ENCODE peak calls at places on chromosomes 5 and 9, in eight cellular contexts. M is stimulated activated CD4-positive, alpha-beta T cell treated with anti-CD3 and anti-CD28 coated beads, Interleukin-2, amount 100 ng/mL, for 4 hours; P is activated CD4-positive, alpha-beta T cell treated with anti-CD3 and anti-CD28 coated beads, Interleukin-2, amount 50 U/mL, for 1 hour; Y is stimulated activated CD8-positive, alpha-beta memory T cell treated with anti-CD3 and anti-CD28 coated beads, Interleukin-12 subunit alpha, Interleukin-12 subunit beta, amount 100 ng/mL, for 1 hour; E is GM13977; J is activated CD8-positive, alpha-beta memory T cell treated with anti-CD3 and anti-CD28 coated beads for 24 hours; C is psoas muscle; V is skeletal muscle cell. R is an unnamed sample.

GRCh38 chr9:129667850-129668249 is 2.4 kb downstream of the PRRX2 start:
- DNase-seq in M (no peak), P (no peak), Y (no peak), E (no peak), J (no peak), C (no peak), V (no peak), R (no peak)

GRCh38 chr5:131587541-131587940 is 47.5 kb downstream of the RAPGEF6 start:
- DNase-seq in M (no peak), P (no peak), Y (no peak), E (no peak), J (no peak), C (no peak), V (peak), R (no peak)

GRCh38 chr5:86861514-86861913 is 243.8 kb downstream of the COX7C start:
- DNase-seq in M (no peak), P (no peak), Y (no peak), E (no peak), J (no peak), C (no peak), V (no peak), R (no peak)

GRCh38 chr5:32645246-32645645 is 59.9 kb downstream of the SUB1 start:
- DNase-seq in M (no peak), P (no peak), Y (no peak), E (peak), J (no peak), C (no peak), V (no peak), R (no peak)

GRCh38 chr5:179142434-179143198 is 82.4 kb downstream of the ZNF354C start:
- DNase-seq in M (peak), P (no peak), Y (no peak), E (no peak), J (no peak), C (no peak), V (peak), R (no peak)

GRCh38 chr5:127290019-127290945 is at the start of gene MEGF10:
- DNase-seq in M (no peak), P (no peak), Y (no peak), E (peak), J (no peak), C (peak), V (no peak), R (no peak)

GRCh38 chr5:78958672-78959410 is 26.3 kb downstream of the ARSB start:
- DNase-seq in M (no peak), P (no peak), Y (no peak), E (no peak), J (no peak), C (no peak), V (no peak), R (no peak)

GRCh38 chr9:99873531-99873930 is 32.9 kb upstream of the STX17 start:
- DNase-seq in M (no peak), P (no peak), Y (no peak), E (no peak), J (no peak), C (no peak), V (peak), R (no peak)

GRCh38 chr5:110757118-110757729 is 18.4 kb downstream of the SLC25A46 start:
- DNase-seq in M (peak), P (no peak), Y (no peak), E (no peak), J (no peak), C (no peak), V (no peak), R (no peak)

GRCh38 chr5:137190031-137190430 is 309.1 kb downstream of the SPOCK1 start:
- DNase-seq in M (no peak), P (no peak), Y (no peak), E (no peak), J (no peak), C (no peak), V (no peak), R (no peak)

GRCh38 chr5:135126688-135127603 is 92.9 kb upstream of the PITX1 start:
- DNase-seq in M (no peak), P (no peak), Y (no peak), E (no peak), J (no peak), C (no peak), V (no peak), R (no peak)

GRCh38 chr5:14917719-14918118 is 46.1 kb upstream of the ANKH start:
- DNase-seq in M (no peak), P (no peak), Y (no peak), E (no peak), J (no peak), C (no peak), V (no peak), R (no peak)

GRCh38 chr5:36360311-36360710 is 58.6 kb upstream of the RANBP3L start:
- DNase-seq in M (no peak), P (no peak), Y (no peak), E (peak), J (no peak), C (no peak), V (no peak), R (no peak)

GRCh38 chr5:125176005-125176390 is 429.6 kb upstream of the ZNF608 start:
- DNase-seq in M (no peak), P (no peak), Y (no peak), E (no peak), J (no peak), C (no peak), V (no peak), R (no peak)

GRCh38 chr9:98083059-98083458 is 26.5 kb downstream of the NANS start:
- DNase-seq in M (no peak), P (no peak), Y (no peak), E (no peak), J (no peak), C (no peak), V (no peak), R (no peak)

GRCh38 chr9:92359380-92360007 is 33.7 kb downstream of the CENPP start:
- DNase-seq in M (no peak), P (no peak), Y (no peak), E (no peak), J (no peak), C (no peak), V (no peak), R (no peak)

GRCh38 chr5:102536323-102536928 is 37.6 kb upstream of the SLCO6A1 start:
- DNase-seq in M (no peak), P (no peak), Y (no peak), E (no peak), J (no peak), C (no peak), V (no peak), R (no peak)

GRCh38 chr5:150636391-150637244 is 3.8 kb upstream of the SYNPO start:
- DNase-seq in M (no peak), P (no peak), Y (no peak), E (no peak), J (no peak), C (peak), V (no peak), R (no peak)

GRCh38 chr9:33229359-33230120 is 10.4 kb upstream of the SPINK4 start:
- DNase-seq in M (no peak), P (no peak), Y (no peak), E (no peak), J (no peak), C (no peak), V (no peak), R (no peak)

GRCh38 chr9:105331755-105332154 is 87.3 kb downstream of the SLC44A1 start:
- DNase-seq in M (no peak), P (no peak), Y (no peak), E (no peak), J (no peak), C (no peak), V (no peak), R (no peak)

GRCh38 chr5:3068401-3068800 is 316.9 kb upstream of the IRX2 start:
- DNase-seq in M (no peak), P (no peak), Y (no peak), E (no peak), J (no peak), C (no peak), V (no peak), R (no peak)

GRCh38 chr5:139788294-139788875 is 7.2 kb upstream of the PSD2 start:
- DNase-seq in M (no peak), P (no peak), Y (no peak), E (no peak), J (no peak), C (peak), V (no peak), R (no peak)

GRCh38 chr5:152649609-152650008 is 244.5 kb upstream of the NMUR2 start:
- DNase-seq in M (no peak), P (no peak), Y (no peak), E (no peak), J (no peak), C (no peak), V (no peak), R (no peak)

GRCh38 chr5:39578887-39579497 is 154.2 kb upstream of the DAB2 start:
- DNase-seq in M (no peak), P (no peak), Y (no peak), E (no peak), J (no peak), C (no peak), V (no peak), R (no peak)

GRCh38 chr5:177982072-177982727 is 13.8 kb downstream of the PROP1 start:
- DNase-seq in M (no peak), P (peak), Y (no peak), E (no peak), J (peak), C (no peak), V (no peak), R (no peak)

R was measured in NK-92 treated with Interleukin-12 subunit alpha and Interleukin-12 subunit beta, amount 100 ng/mL, for 24 hours.